ENCODE peak calls at places on chromosomes 12 and 14, in seven cellular contexts. B is endothelial cell, T is endodermal cell, U is neural crest cell, V is lower leg skin, Q is cardiac fibroblast, W is tibial artery. O is an unnamed sample.

GRCh38 chr14:73977896-73978295 is 27.8 kb downstream of the COQ6 start:
- DNase-seq in V (no peak), W (no peak), T (no peak), U (no peak), Q (no peak), B (no peak), O (no peak)

GRCh38 chr14:24422261-24422660 is 7.2 kb downstream of the CBLN3 start:
- DNase-seq in B (no peak), W (no peak), T (no peak), V (peak; percentile 31), U (no peak), Q (no peak), O (no peak)

GRCh38 chr12:63844391-63845341 is at the start of gene SRGAP1:
- DNase-seq in V (peak; percentile 94), W (peak; percentile 76), U (peak; percentile 48), Q (peak; percentile 93), T (peak; percentile 87), B (no peak), O (no peak)

GRCh38 chr12:76247026-76247688 is 101.1 kb downstream of the BBS10 start:
- DNase-seq in U (no peak), B (no peak), W (no peak), Q (peak; percentile 72), T (no peak), V (no peak), O (no peak)

GRCh38 chr12:58655375-58655774 is 264.9 kb downstream of the LRIG3 start:
- DNase-seq in T (no peak), V (no peak), U (no peak), W (no peak), B (no peak), Q (no peak), O (no peak)

GRCh38 chr12:115867854-115868253 is 409.6 kb downstream of the MED13L start:
- DNase-seq in U (no peak), T (peak; percentile 71), V (no peak), B (no peak), Q (no peak), W (no peak), O (no peak)

GRCh38 chr14:101113835-101114725 is 210.6 kb upstream of the RTL1 start:
- DNase-seq in T (peak; percentile 36), B (no peak), Q (no peak), V (no peak), U (no peak), W (peak; percentile 4), O (no peak)

GRCh38 chr14:94400454-94400853 is 12.1 kb upstream of the SERPINA1 start:
- DNase-seq in Q (no peak), B (no peak), T (no peak), W (no peak), U (no peak), V (no peak), O (no peak)

GRCh38 chr12:110641512-110641911 is 27.6 kb downstream of the TCTN1 start:
- DNase-seq in U (no peak), Q (peak; percentile 53), T (peak; percentile 62), V (no peak), W (no peak), B (no peak), O (no peak)

GRCh38 chr12:111943929-111944328 is 69.0 kb downstream of the TMEM116 start:
- DNase-seq in T (no peak), U (no peak), W (no peak), V (no peak), Q (no peak), B (no peak), O (no peak)

GRCh38 chr12:15794836-15795235 is 5.6 kb upstream of the EPS8 start:
- DNase-seq in Q (no peak), W (no peak), B (no peak), U (no peak), T (no peak), V (no peak), O (no peak)

GRCh38 chr12:90013409-90013808 is 304.8 kb upstream of the ATP2B1 start:
- DNase-seq in U (no peak), T (no peak), B (no peak), V (no peak), Q (no peak), W (no peak), O (no peak)

GRCh38 chr14:39492267-39492666 is 60.0 kb upstream of the FBXO33 start:
- DNase-seq in V (no peak), T (no peak), U (no peak), W (no peak), Q (peak; percentile 80), B (no peak), O (no peak)

GRCh38 chr12:16359512-16360491 is 12.4 kb downstream of the MGST1 start:
- DNase-seq in W (peak; percentile 40), T (peak; percentile 96), U (peak; percentile 66), Q (peak; percentile 71), B (peak; percentile 81), V (no peak), O (no peak)

GRCh38 chr12:97995085-97995484 is 520.3 kb upstream of the TMPO start:
- DNase-seq in B (no peak), U (no peak), V (no peak), T (no peak), Q (no peak), W (no peak), O (no peak)

GRCh38 chr12:128079476-128079875 is 187.5 kb upstream of the TMEM132C start:
- DNase-seq in B (no peak), W (no peak), T (no peak), U (no peak), V (no peak), Q (no peak), O (no peak)

GRCh38 chr14:68661226-68662225 is 131.3 kb downstream of the ZFP36L1 start:
- DNase-seq in W (peak; percentile 15), B (no peak), V (peak; percentile 74), U (no peak), T (no peak), Q (no peak), O (no peak)

GRCh38 chr12:123388948-123389559 is 5.1 kb downstream of the KMT5A start:
- DNase-seq in Q (no peak), W (no peak), B (no peak), V (no peak), U (no peak), T (no peak), O (no peak)

GRCh38 chr12:104358353-104359003 is 54.9 kb downstream of the EID3 start:
- DNase-seq in Q (peak; percentile 73), W (peak; percentile 68), B (peak; percentile 54), V (peak; percentile 92), U (peak; percentile 41), T (peak; percentile 91), O (peak; percentile 35)

GRCh38 chr12:10739157-10740118 is 16.3 kb upstream of the YBX3 start:
- DNase-seq in T (no peak), U (no peak), V (no peak), W (no peak), B (no peak), Q (no peak), O (no peak)

GRCh38 chr12:65916991-65917676 is 92.9 kb downstream of the HMGA2 start:
- DNase-seq in B (no peak), U (no peak), T (no peak), Q (no peak), W (no peak), V (no peak), O (no peak)
- TF ChIP-seq CTCF in B (no peak), U (no peak), T (peak; percentile 46), Q (no peak), W (no peak), V (no peak), O (no peak)

GRCh38 chr12:114625294-114625851 is 58.6 kb downstream of the TBX3 start:
- DNase-seq in T (peak; percentile 96), Q (peak; percentile 70), B (peak; percentile 79), U (peak; percentile 77), V (peak; percentile 57), W (no peak), O (no peak)
- TF ChIP-seq CTCF in T (peak; percentile 97), Q (peak; percentile 89), B (peak; percentile 83), U (peak; percentile 91), V (no peak), W (no peak), O (no peak)

GRCh38 chr12:5549011-5549410 is 117.1 kb downstream of the NTF3 start:
- DNase-seq in B (no peak), T (peak; percentile 36), U (no peak), V (no peak), W (no peak), Q (no peak), O (no peak)

GRCh38 chr12:5548152-5548933 is 116.4 kb downstream of the NTF3 start:
- DNase-seq in U (no peak), T (peak; percentile 24), W (no peak), B (no peak), Q (no peak), V (no peak), O (no peak)

GRCh38 chr12:5546616-5547015 is 114.7 kb downstream of the NTF3 start:
- DNase-seq in B (no peak), W (no peak), U (no peak), V (no peak), T (peak; percentile 26), Q (no peak), O (no peak)
- TF ChIP-seq CTCF in B (no peak), W (no peak), U (no peak), V (no peak), T (no peak), Q (no peak), O (no peak)

DNA sequence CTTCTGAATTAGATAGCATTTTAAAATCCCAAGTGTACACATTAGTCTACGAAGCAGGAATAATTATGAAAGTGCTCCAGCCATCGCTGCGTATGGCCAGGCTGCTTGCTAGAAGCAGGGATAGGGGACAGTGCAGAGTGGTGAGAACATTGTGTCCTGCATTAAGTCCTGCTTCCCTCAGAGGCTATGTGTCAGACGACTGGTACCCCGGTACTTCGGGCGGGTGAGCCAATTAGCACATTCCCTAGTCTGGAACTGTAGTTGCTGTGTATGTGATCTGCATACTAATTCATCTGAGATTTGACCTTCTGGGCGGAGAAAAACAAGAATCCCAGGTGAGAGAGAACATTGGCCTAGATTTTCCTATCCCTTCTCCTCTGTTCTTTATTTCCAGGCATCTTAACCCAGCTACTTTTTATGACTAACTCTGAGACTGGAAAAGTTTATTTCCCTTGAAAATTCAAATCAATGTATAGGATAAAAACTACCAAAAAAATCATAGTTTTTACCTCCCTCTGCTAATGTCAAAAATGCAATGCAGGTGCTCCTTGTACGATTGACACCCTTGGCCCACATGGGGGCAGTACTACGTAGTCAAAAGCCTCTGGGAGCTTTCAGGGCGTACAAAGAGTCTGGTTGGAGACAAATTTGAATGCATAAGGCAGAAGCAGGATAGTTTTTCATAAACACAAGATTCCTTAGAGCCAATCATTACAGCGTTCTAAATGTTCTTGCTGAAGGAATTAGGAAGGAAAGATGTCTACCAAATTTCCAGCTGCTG is 764.3 kb downstream of the NOVA1 start:
- DNase-seq in B (peak; percentile 62), W (no peak), V (no peak), Q (peak; percentile 25), U (peak; percentile 41), T (peak; percentile 81), O (no peak)
- TF ChIP-seq CTCF in B (peak; percentile 6), W (no peak), V (no peak), Q (peak; percentile 50), U (peak; percentile 85), T (peak; percentile 92), O (no peak)

GRCh38 chr14:51652168-51653095 is 722 bp downstream of the FRMD6 start:
- DNase-seq in B (peak; percentile 56), Q (no peak), W (peak; percentile 37), V (peak; percentile 94), T (peak; percentile 81), U (no peak), O (no peak)
- TF ChIP-seq CTCF in B (peak; percentile 43), Q (no peak), W (no peak), V (no peak), T (peak; percentile 13), U (peak; percentile 51), O (no peak)